ENCODE peak calls at places on chromosomes 5 and 9, in nine cellular contexts. L, W, U, G, K, O, R, S and D are unnamed samples.

GRCh38 chr9:79623799-79624721 is 52.3 kb downstream of the TLE4 start:
- DNase-seq in L (no peak), W (no peak), U (no peak), G (no peak), K (no peak), O (peak; percentile 5), R (no peak), S (no peak), D (no peak)

GRCh38 chr5:28808967-28809810 is 1770.8 kb upstream of the CDH9 start:
- DNase-seq in L (no peak), W (no peak), U (no peak), G (no peak), K (peak; percentile 44), O (peak; percentile 68), R (peak; percentile 69), S (no peak), D (no peak)

GRCh38 chr9:103992938-103993595 is 101.0 kb upstream of the SMC2 start:
- DNase-seq in L (no peak), W (no peak), U (no peak), G (no peak), K (no peak), O (no peak), R (no peak), S (no peak), D (no peak)

GRCh38 chr5:77935516-77936364 is 159.6 kb upstream of the TBCA start:
- DNase-seq in L (no peak), W (no peak), U (no peak), G (no peak), K (no peak), O (no peak), R (no peak), S (no peak), D (no peak)

GRCh38 chr9:103242025-103242424 is 246.9 kb downstream of the CYLC2 start:
- DNase-seq in L (no peak), W (no peak), U (no peak), G (no peak), K (no peak), O (no peak), R (no peak), S (no peak), D (no peak)

GRCh38 chr5:109695005-109695926 is 5.5 kb downstream of the MAN2A1 start:
- DNase-seq in L (no peak), W (no peak), U (no peak), G (no peak), K (no peak), O (no peak), R (no peak), S (no peak), D (no peak)

GRCh38 chr5:115069087-115069968 is 100.4 kb downstream of the TRIM36 start:
- DNase-seq in L (peak; percentile 81), W (peak; percentile 74), U (peak; percentile 58), G (peak; percentile 51), K (no peak), O (no peak), R (no peak), S (no peak), D (peak; percentile 20)

GRCh38 chr9:115211413-115212204 is 93.7 kb upstream of the TNC start:
- DNase-seq in L (no peak), W (no peak), U (no peak), G (no peak), K (no peak), O (no peak), R (no peak), S (no peak), D (no peak)

GRCh38 chr5:15574121-15574520 is 74.1 kb downstream of the FBXL7 start:
- DNase-seq in L (no peak), W (no peak), U (no peak), G (no peak), K (no peak), O (no peak), R (no peak), S (no peak), D (no peak)

DNA sequence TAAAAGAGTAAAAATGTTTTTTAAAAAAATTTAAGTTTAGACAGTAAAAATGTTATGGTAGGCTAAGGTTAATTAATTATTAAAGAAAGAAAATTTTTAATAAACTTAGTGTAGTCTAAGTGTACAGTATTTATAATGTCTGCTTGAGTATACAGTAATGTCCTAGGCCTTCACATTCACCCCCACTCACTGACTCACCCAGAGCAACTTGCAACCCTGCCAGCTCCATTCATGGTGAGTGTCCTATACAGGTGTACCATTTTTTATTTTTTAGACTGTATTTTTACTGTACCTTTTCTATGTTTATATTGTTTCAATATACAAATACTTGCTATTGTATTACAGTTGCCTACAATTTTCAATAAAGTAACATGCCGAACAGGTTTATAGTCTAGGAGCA is 234.1 kb downstream of the AUH start:
- DNase-seq in L (no peak), W (no peak), U (no peak), G (no peak), K (no peak), O (no peak), R (no peak), S (no peak), D (no peak)
- H3K4me3 ChIP-seq in L (no peak overlapping the region), W (no peak overlapping the region), U (no peak overlapping the region), G (no peak overlapping the region), K (no peak overlapping the region), O (no peak overlapping the region), R (no peak overlapping the region), S (no peak overlapping the region), D (no peak overlapping the region)

DNA sequence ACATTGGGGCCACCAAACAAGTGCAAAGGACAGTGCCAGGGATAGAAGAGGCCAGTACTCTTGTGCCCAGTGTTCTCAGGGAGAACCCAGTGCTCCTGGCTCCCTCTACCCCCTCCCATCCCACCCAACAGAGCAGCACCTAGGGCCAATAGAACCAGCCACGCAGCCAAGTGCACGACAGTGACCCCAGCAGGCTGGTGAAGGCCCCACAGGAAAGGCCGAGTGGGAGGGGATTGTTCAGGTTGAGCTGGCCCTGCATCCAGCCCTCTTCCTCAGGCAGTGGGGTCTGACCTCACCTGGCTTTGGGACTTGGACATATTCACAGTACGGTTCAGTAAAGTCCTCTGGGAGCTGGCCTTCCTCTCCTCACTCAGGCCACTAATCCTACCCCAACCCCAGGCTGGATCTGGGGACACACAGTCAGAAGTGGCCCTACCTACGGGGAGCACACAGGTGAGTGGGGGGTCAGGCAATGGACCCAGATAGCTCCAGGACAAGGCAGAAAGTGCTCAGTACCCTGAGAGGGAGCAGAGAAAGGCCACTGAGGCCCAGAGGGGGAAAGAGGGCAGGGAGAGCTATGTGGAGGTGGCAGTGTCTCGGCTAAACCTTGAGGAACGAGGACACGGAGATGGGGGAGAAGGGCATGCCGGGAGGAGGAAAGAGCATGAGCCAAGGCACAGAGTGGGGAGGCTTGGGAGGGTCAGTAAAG is 25.4 kb downstream of the POLR1E start:
- DNase-seq in L (peak; percentile 80), W (no peak), U (peak; percentile 72), G (peak; percentile 13), K (no peak), O (peak; percentile 62), R (no peak), S (no peak), D (no peak)
- TF ChIP-seq CTCF in L (peak; percentile 36), W (no peak), U (peak; percentile 76), G (peak; percentile 27), K (no peak), O (peak; percentile 80), R (no peak), S (no peak), D (no peak)

DNA sequence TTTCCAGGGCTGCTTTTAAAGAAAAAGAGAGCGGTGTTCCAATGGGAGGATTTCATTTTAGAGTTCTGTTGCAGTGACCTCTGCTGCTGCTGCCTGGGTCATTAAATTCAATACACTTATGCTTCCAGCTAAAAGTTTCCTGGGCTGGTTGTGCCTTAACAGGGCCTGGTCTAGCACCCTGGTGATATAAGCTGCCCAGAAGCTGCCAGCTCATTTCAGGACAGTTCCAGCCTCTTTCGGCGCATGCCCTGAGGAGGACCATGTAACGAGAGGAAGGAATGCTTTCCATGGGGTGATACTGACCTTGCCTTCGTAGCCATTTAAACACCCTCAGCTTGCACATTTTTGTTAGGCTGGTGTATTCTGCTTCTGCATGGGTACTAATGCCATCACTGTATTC is 93.3 kb downstream of the TMEM174 start:
- DNase-seq in L (no peak), W (peak; percentile 53), U (no peak), G (no peak), K (no peak), O (no peak), R (no peak), S (no peak), D (no peak)
- TF ChIP-seq POLR2AphosphoS5 in L (no peak), W (no peak), U (no peak), G (no peak), K (no peak), O (no peak), R (no peak), S (no peak), D (no peak)

GRCh38 chr5:2542026-2542425 is 209.5 kb downstream of the IRX2 start:
- DNase-seq in L (no peak), W (no peak), U (no peak), G (no peak), K (no peak), O (no peak), R (no peak), S (no peak), D (no peak)

GRCh38 chr5:2534251-2534650 is 217.2 kb downstream of the IRX2 start:
- DNase-seq in L (no peak), W (no peak), U (no peak), G (no peak), K (no peak), O (no peak), R (no peak), S (no peak), D (no peak)

GRCh38 chr5:2534970-2535369 is 216.5 kb downstream of the IRX2 start:
- DNase-seq in L (no peak), W (no peak), U (no peak), G (no peak), K (no peak), O (no peak), R (no peak), S (no peak), D (no peak)

GRCh38 chr5:2536632-2537031 is 214.8 kb downstream of the IRX2 start:
- DNase-seq in L (no peak), W (no peak), U (no peak), G (no peak), K (no peak), O (no peak), R (no peak), S (no peak), D (no peak)

DNA sequence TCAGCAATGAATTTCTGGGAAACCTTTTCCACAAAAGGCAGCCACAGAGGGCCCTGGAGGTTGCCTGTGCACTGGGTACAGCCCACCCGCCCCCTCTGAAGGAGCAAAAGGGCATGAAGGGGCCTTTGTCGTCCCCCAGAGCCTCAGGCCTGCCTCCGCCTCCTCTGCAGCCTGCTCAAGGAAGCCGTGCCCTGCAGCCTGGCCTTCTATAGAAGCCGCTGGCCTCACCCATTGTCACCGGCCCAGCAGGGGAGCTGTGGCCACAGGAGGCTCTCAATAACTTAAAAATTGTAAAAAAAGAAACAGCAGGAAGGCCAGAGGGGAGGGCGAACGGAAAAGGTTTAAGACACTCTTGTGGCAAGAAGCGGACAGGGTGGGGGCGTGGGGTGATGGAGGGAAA is 213.3 kb downstream of the IRX2 start:
- DNase-seq in L (peak; percentile 41), W (no peak), U (peak; percentile 61), G (no peak), K (no peak), O (no peak), R (no peak), S (no peak), D (no peak)
- H3K4me3 ChIP-seq in L (no peak overlapping the region), W (no peak overlapping the region), U (no peak overlapping the region), G (no peak overlapping the region), K (no peak overlapping the region), O (no peak overlapping the region), R (no peak overlapping the region), S (no peak overlapping the region), D (no peak overlapping the region)

GRCh38 chr9:74006935-74007334 is 490.2 kb upstream of the RORB start:
- DNase-seq in L (no peak), W (no peak), U (no peak), G (no peak), K (no peak), O (no peak), R (no peak), S (no peak), D (no peak)
- TF ChIP-seq CTCF in L (no peak), W (no peak), U (peak; percentile 47), G (no peak), K (no peak), O (no peak), R (no peak), S (no peak), D (no peak)